ENCODE peak calls at places on chromosomes 16 and 17, in eight cellular contexts. H, G, W, K, Q, C, S and Z are unnamed samples. For H3K4me1, the result is how much of the 10 kb centered on the place peaks cover.

GRCh38 chr16:85872666-85873561 is 26.0 kb upstream of the IRF8 start:
- DNase-seq in H (no peak), G (peak), W (no peak), K (no peak), Q (peak), C (peak), S (no peak), Z (peak)

GRCh38 chr16:26770547-26770946 is 296.2 kb upstream of the C16orf82 start:
- DNase-seq in H (no peak), G (no peak), W (no peak), K (no peak), Q (no peak), C (no peak), S (no peak), Z (no peak)

GRCh38 chr16:3553138-3553923 is 23.9 kb downstream of the NLRC3 start:
- DNase-seq in H (no peak), G (no peak), W (no peak), K (no peak), Q (no peak), C (no peak), S (no peak), Z (no peak)

GRCh38 chr17:78618264-78619066 is 41.3 kb upstream of the DNAH17 start:
- DNase-seq in H (no peak), G (no peak), W (no peak), K (no peak), Q (no peak), C (no peak), S (no peak), Z (peak)

GRCh38 chr16:3938843-3939624 is 58.5 kb upstream of the CREBBP start:
- DNase-seq in H (peak), G (peak), W (peak), K (peak), Q (no peak), C (peak), S (peak), Z (peak)

GRCh38 chr17:40915199-40915661 is 22.2 kb downstream of the KRT23 start:
- DNase-seq in H (no peak), G (no peak), W (no peak), K (no peak), Q (no peak), C (no peak), S (peak), Z (no peak)

GRCh38 chr16:17470871-17471744 is at the start of gene XYLT1:
- DNase-seq in H (peak), G (peak), W (peak), K (peak), Q (peak), C (peak), S (peak), Z (peak)

GRCh38 chr16:12557808-12558207 is 245.9 kb downstream of the CPPED1 start:
- DNase-seq in H (no peak), G (no peak), W (no peak), K (no peak), Q (no peak), C (no peak), S (no peak), Z (no peak)

GRCh38 chr17:10169274-10169673 is 29.1 kb downstream of the GAS7 start:
- DNase-seq in H (no peak), G (no peak), W (no peak), K (no peak), Q (no peak), C (no peak), S (no peak), Z (no peak)

GRCh38 chr17:58344047-58344790 is 7.8 kb downstream of the SUPT4H1 start:
- DNase-seq in H (no peak), G (no peak), W (peak), K (no peak), Q (no peak), C (no peak), S (no peak), Z (no peak)

GRCh38 chr16:383326-384020 is 1.7 kb upstream of the PGAP6 start:
- DNase-seq in H (peak), G (peak), W (peak), K (no peak), Q (no peak), C (no peak), S (no peak), Z (no peak)

GRCh38 chr17:40194821-40195220 is 17.6 kb downstream of the RAPGEFL1 start:
- DNase-seq in H (no peak), G (no peak), W (no peak), K (no peak), Q (no peak), C (no peak), S (no peak), Z (no peak)

GRCh38 chr17:57125866-57126265 is 40.8 kb downstream of the AKAP1 start:
- DNase-seq in H (no peak), G (no peak), W (no peak), K (no peak), Q (no peak), C (no peak), S (no peak), Z (no peak)

GRCh38 chr17:77282524-77283515 is 142.1 kb downstream of the SEC14L1 start:
- DNase-seq in H (peak), G (no peak), W (peak), K (no peak), Q (no peak), C (peak), S (no peak), Z (no peak)

GRCh38 chr16:82630688-82631087 is 3.9 kb downstream of the CDH13 start:
- DNase-seq in H (no peak), G (no peak), W (no peak), K (no peak), Q (no peak), C (peak), S (no peak), Z (no peak)

GRCh38 chr16:66934138-66934838 is at the start of gene CIAO2B:
- DNase-seq in H (peak), G (peak), W (peak), K (peak), Q (peak), C (peak), S (peak), Z (peak)

GRCh38 chr16:3358884-3359283 is 3.2 kb downstream of the OR2C1 start:
- DNase-seq in H (no peak), G (no peak), W (no peak), K (no peak), Q (no peak), C (no peak), S (no peak), Z (no peak)

GRCh38 chr17:61475726-61476125 is 23.5 kb downstream of the TBX4 start:
- DNase-seq in H (no peak), G (no peak), W (no peak), K (no peak), Q (no peak), C (peak), S (no peak), Z (no peak)

GRCh38 chr17:30372755-30373154 is 6.0 kb upstream of the CPD start:
- DNase-seq in H (no peak), G (no peak), W (no peak), K (no peak), Q (no peak), C (no peak), S (peak), Z (no peak)

GRCh38 chr17:35057332-35057915 is 6.1 kb downstream of the RFFL start:
- DNase-seq in H (no peak), G (no peak), W (no peak), K (no peak), Q (no peak), C (no peak), S (no peak), Z (no peak)

GRCh38 chr17:76529643-76530488 is 7.6 kb downstream of the CYGB start:
- DNase-seq in H (peak), G (peak), W (peak), K (peak), Q (peak), C (peak), S (no peak), Z (peak)

GRCh38 chr16:84735846-84736586 is 36.2 kb downstream of the USP10 start:
- DNase-seq in H (peak), G (peak), W (peak), K (no peak), Q (no peak), C (no peak), S (no peak), Z (peak)

GRCh38 chr17:77285594-77286390 is 145.0 kb downstream of the SEC14L1 start:
- DNase-seq in H (peak), G (no peak), W (peak), K (no peak), Q (peak), C (peak), S (peak), Z (no peak)

GRCh38 chr17:73311428-73311780 is 397 bp downstream of the CDC42EP4 start:
- DNase-seq in H (peak), G (no peak), W (no peak), K (no peak), Q (no peak), C (peak), S (no peak), Z (no peak)

GRCh38 chr17:45013021-45013997 is 38.1 kb downstream of the DCAKD start:
- DNase-seq in H (no peak), G (no peak), W (no peak), K (no peak), Q (no peak), C (peak), S (no peak), Z (peak)

GRCh38 chr17:81828656-81829055 is 4.4 kb downstream of the MCRIP1 start:
- DNase-seq in H (peak), G (no peak), W (no peak), K (no peak), Q (no peak), C (no peak), S (no peak), Z (no peak)

GRCh38 chr17:81823800-81824550 is 9.1 kb downstream of the MCRIP1 start:
- DNase-seq in H (no peak), G (no peak), W (no peak), K (no peak), Q (no peak), C (no peak), S (no peak), Z (no peak)

GRCh38 chr17:81824595-81824994 is 8.5 kb downstream of the MCRIP1 start:
- DNase-seq in H (no peak), G (no peak), W (no peak), K (no peak), Q (no peak), C (no peak), S (no peak), Z (no peak)

GRCh38 chr17:81822996-81823799 is 9.9 kb downstream of the MCRIP1 start:
- DNase-seq in H (no peak), G (no peak), W (no peak), K (no peak), Q (no peak), C (no peak), S (no peak), Z (no peak)

DNA sequence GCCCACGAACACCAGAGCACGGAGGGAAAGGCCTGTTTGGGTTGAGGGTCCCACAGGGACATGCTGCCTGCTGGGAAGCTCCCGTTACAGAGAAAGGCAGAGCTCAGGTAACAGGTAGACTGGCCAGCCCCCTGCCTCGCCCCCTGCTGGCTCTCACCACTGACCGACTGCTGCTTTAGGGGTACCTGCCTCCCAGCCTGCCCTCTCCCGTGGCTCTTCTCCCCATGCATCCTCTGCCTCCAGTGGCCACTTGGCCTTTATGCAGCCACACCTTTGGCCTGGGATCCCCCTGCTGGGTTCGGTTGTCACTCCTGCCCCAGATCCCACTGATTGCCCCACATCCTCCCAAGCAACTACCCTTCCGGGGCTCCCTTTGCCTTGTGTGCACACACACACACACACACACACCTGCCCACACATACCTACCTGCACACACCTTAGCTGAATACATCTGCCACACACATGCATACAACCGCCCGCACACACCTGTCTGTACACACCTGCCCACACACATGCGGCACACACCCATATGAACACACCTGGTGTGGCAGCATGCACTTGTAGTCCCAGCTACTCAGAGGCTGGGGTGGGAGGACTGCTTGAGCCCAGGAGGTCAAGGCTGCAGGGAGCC is 7.1 kb downstream of the MCRIP1 start:
- DNase-seq in H (no peak), G (no peak), W (no peak), K (no peak), Q (no peak), C (no peak), S (no peak), Z (no peak)
- TF ChIP-seq CTCF in H (no peak), G (no peak), W (no peak), K (no peak), Q (no peak), C (no peak), S (peak), Z (no peak)

GRCh38 chr17:42779942-42780815 is at the start of gene WNK4:
- DNase-seq in H (no peak), G (no peak), W (peak), K (no peak), Q (no peak), C (peak), S (no peak), Z (no peak)
- TF ChIP-seq POLR2A in H (no peak), G (no peak), W (no peak), K (no peak), Q (no peak), C (no peak), S (no peak), Z (no peak)

DNA sequence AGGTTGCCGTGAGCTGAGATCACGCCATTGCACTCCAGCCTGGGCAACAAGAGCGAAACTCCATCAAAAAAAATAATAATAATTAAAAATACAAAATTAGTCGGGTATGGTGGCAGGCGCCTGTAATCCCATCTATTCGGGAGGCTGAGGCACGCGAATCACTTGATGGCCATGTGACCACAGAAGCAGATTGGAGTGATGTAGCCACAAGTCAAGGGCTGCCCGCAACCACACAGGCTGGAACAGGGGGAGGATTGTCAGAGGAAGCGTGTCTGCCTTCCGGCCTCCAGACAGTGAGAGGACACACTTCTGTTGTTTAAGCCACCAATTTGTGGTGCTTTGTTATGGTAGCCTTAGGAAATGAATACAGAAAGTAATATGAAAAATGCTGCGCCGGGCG is 11.8 kb upstream of the NAGS start:
- DNase-seq in H (no peak), G (no peak), W (no peak), K (no peak), Q (no peak), C (no peak), S (no peak), Z (no peak)
- H3K4me1 ChIP-seq in H (under half), G (under half), W (under half), K (under half), Q (under half), C (under half), S (under half), Z (under half)

GRCh38 chr17:67244621-67245072 is 349 bp downstream of the HELZ start:
- DNase-seq in H (peak), G (peak), W (no peak), K (no peak), Q (no peak), C (no peak), S (peak), Z (peak)
- TF ChIP-seq CTCF in H (no peak), G (no peak), W (no peak), K (no peak), Q (no peak), C (no peak), S (no peak), Z (no peak)

DNA sequence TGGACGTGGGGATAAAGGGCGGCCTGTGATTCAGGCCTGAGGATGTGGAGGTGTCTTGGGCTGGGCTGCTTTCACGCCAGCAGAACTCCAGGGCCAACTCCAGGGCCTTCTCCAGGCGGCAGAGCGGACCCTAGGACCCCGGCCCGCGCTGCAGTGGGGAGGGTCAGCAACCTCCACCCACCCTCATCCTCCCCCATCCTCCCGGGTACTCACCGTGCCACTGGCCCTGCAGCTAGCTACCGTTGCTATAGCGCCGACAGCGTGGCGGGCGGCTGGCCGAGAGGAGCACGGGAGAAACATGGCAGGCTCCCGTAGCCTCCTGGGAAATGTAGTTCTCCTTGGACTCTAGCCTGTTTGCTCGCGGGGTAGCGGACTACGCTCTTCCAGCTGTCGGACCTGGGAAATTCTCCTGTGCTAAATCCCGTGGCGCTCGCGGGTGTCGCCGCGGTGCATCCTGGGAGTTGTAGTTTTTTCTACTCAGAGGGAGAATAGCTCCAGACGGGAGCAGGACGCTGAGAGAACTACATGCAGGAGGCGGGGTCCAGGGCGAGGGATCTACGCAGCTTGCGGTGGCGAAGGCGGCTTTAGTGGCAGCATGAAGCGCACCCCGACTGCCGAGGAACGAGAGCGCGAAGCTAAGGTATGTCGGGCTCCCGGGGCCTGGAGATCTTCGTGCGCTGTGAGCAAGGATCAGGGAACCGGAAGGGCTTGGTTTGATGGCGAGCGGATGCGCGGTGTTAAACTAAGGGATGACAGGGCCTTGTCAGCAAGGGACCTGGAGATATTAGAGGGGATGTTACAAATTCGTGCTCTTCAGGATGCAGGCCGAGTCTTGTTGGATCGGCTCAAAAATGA is at the start of the genes FTO and RPGRIP1L:
- DNase-seq in H (peak), G (peak), W (peak), K (peak), Q (peak), C (peak), S (peak), Z (peak)
- TF ChIP-seq POLR2A in H (no peak), G (peak), W (no peak), K (no peak), Q (peak), C (no peak), S (peak), Z (no peak)

GRCh38 chr17:82330322-82331239 is 3.0 kb downstream of the SECTM1 start:
- DNase-seq in H (peak), G (no peak), W (no peak), K (no peak), Q (no peak), C (no peak), S (no peak), Z (peak)

GRCh38 chr17:82331345-82331939 is 2.1 kb downstream of the SECTM1 start:
- DNase-seq in H (no peak), G (no peak), W (no peak), K (no peak), Q (no peak), C (no peak), S (no peak), Z (no peak)

GRCh38 chr17:82328141-82328993 is 5.2 kb downstream of the SECTM1 start:
- DNase-seq in H (peak), G (no peak), W (peak), K (no peak), Q (no peak), C (no peak), S (no peak), Z (no peak)

GRCh38 chr17:82328994-82329507 is 4.5 kb downstream of the SECTM1 start:
- DNase-seq in H (peak), G (no peak), W (no peak), K (no peak), Q (no peak), C (no peak), S (no peak), Z (no peak)

GRCh38 chr17:82329683-82330321 is 3.8 kb downstream of the SECTM1 start:
- DNase-seq in H (no peak), G (no peak), W (no peak), K (no peak), Q (no peak), C (no peak), S (no peak), Z (no peak)
- H3K4me1 ChIP-seq in H (under half), G (under half), W (half or more), K (under half), Q (under half), C (under half), S (under half), Z (under half)

GRCh38 chr17:18087610-18088491 is at the start of gene DRG2:
- DNase-seq in H (peak), G (peak), W (peak), K (peak), Q (peak), C (peak), S (peak), Z (peak)
- TF ChIP-seq CTCF in H (peak), G (no peak), W (no peak), K (peak), Q (no peak), C (no peak), S (peak), Z (no peak)